ENCODE peak calls at places on chromosome 20, in five cellular contexts. One of them, this sample, is unnamed.

GRCh38 chr20:8627386-8628030 is 441.4 kb upstream of the PLCB4 start:
- DNase-seq in body of pancreas: no peak
- DNase-seq in ovary: no peak
- DNase-seq in AG09309: no peak
- DNase-seq in breast epithelium: no peak
- DNase-seq in this sample: peak

GRCh38 chr20:19812696-19813095 is 54.6 kb downstream of the RIN2 start:
- DNase-seq in body of pancreas: no peak
- DNase-seq in ovary: no peak
- DNase-seq in breast epithelium: no peak
- DNase-seq in AG09309: no peak
- DNase-seq in this sample: no peak

GRCh38 chr20:44656447-44656846 is 4.9 kb upstream of the ADA start:
- DNase-seq in body of pancreas: no peak
- DNase-seq in ovary: no peak
- DNase-seq in AG09309: no peak
- DNase-seq in breast epithelium: no peak
- DNase-seq in this sample: no peak

GRCh38 chr20:64082126-64082638 is 2.0 kb downstream of the LKAAEAR1 start:
- DNase-seq in body of pancreas: no peak
- DNase-seq in breast epithelium: no peak
- DNase-seq in AG09309: no peak
- DNase-seq in ovary: no peak
- DNase-seq in this sample: no peak

GRCh38 chr20:2806351-2806701 is 5.9 kb upstream of the CPXM1 start:
- DNase-seq in breast epithelium: no peak
- DNase-seq in ovary: no peak
- DNase-seq in body of pancreas: no peak
- DNase-seq in AG09309: no peak
- DNase-seq in this sample: no peak

GRCh38 chr20:24722586-24722985 is 226.5 kb upstream of the CST7 start:
- DNase-seq in breast epithelium: no peak
- DNase-seq in body of pancreas: no peak
- DNase-seq in AG09309: no peak
- DNase-seq in ovary: no peak
- DNase-seq in this sample: no peak

GRCh38 chr20:44279228-44279627 is 31.8 kb downstream of the FITM2 start:
- DNase-seq in body of pancreas: no peak
- DNase-seq in AG09309: peak
- DNase-seq in breast epithelium: no peak
- DNase-seq in ovary: peak
- DNase-seq in this sample: peak

GRCh38 chr20:36784116-36784515 is 10.6 kb upstream of the DSN1 start:
- DNase-seq in ovary: no peak
- DNase-seq in AG09309: no peak
- DNase-seq in body of pancreas: no peak
- DNase-seq in breast epithelium: no peak
- DNase-seq in this sample: no peak

GRCh38 chr20:61879694-61880093 is 186.0 kb downstream of the TAF4 start:
- DNase-seq in ovary: no peak
- DNase-seq in breast epithelium: no peak
- DNase-seq in AG09309: no peak
- DNase-seq in body of pancreas: no peak
- DNase-seq in this sample: no peak
- TF ChIP-seq CTCF in ovary: no peak
- TF ChIP-seq CTCF in breast epithelium: no peak
- TF ChIP-seq CTCF in AG09309: no peak
- TF ChIP-seq CTCF in body of pancreas: no peak
- TF ChIP-seq CTCF in this sample: no peak

GRCh38 chr20:10910535-10911239 is 236.9 kb upstream of the JAG1 start:
- DNase-seq in body of pancreas: peak
- DNase-seq in ovary: no peak
- DNase-seq in breast epithelium: no peak
- DNase-seq in AG09309: no peak
- DNase-seq in this sample: no peak
- TF ChIP-seq CTCF in body of pancreas: peak
- TF ChIP-seq CTCF in ovary: no peak
- TF ChIP-seq CTCF in breast epithelium: no peak
- TF ChIP-seq CTCF in AG09309: no peak
- TF ChIP-seq CTCF in this sample: peak

GRCh38 chr20:60453847-60454246 is 495.6 kb downstream of the CDH26 start:
- DNase-seq in breast epithelium: no peak
- DNase-seq in ovary: no peak
- DNase-seq in AG09309: no peak
- DNase-seq in body of pancreas: no peak
- DNase-seq in this sample: no peak
- TF ChIP-seq CTCF in breast epithelium: no peak
- TF ChIP-seq CTCF in ovary: no peak
- TF ChIP-seq CTCF in AG09309: no peak
- TF ChIP-seq CTCF in body of pancreas: no peak
- TF ChIP-seq CTCF in this sample: no peak

GRCh38 chr20:58245181-58245891 is 16.9 kb upstream of the ANKRD60 start:
- DNase-seq in body of pancreas: no peak
- DNase-seq in breast epithelium: no peak
- DNase-seq in AG09309: no peak
- DNase-seq in ovary: no peak
- DNase-seq in this sample: no peak

GRCh38 chr20:58243653-58244410 is 15.4 kb upstream of the ANKRD60 start:
- DNase-seq in AG09309: no peak
- DNase-seq in breast epithelium: no peak
- DNase-seq in ovary: no peak
- DNase-seq in body of pancreas: no peak
- DNase-seq in this sample: no peak

GRCh38 chr20:58244517-58245030 is 16.1 kb upstream of the ANKRD60 start:
- DNase-seq in breast epithelium: no peak
- DNase-seq in ovary: no peak
- DNase-seq in AG09309: no peak
- DNase-seq in body of pancreas: no peak
- DNase-seq in this sample: no peak

GRCh38 chr20:58245931-58246330 is 17.5 kb upstream of the ANKRD60 start:
- DNase-seq in body of pancreas: no peak
- DNase-seq in ovary: no peak
- DNase-seq in breast epithelium: no peak
- DNase-seq in AG09309: no peak
- DNase-seq in this sample: no peak

GRCh38 chr20:58246346-58246745 is 17.9 kb upstream of the ANKRD60 start:
- DNase-seq in AG09309: no peak
- DNase-seq in body of pancreas: no peak
- DNase-seq in ovary: no peak
- DNase-seq in breast epithelium: no peak
- DNase-seq in this sample: no peak
- TF ChIP-seq CTCF in AG09309: peak
- TF ChIP-seq CTCF in body of pancreas: no peak
- TF ChIP-seq CTCF in ovary: peak
- TF ChIP-seq CTCF in breast epithelium: no peak
- TF ChIP-seq CTCF in this sample: peak

DNA sequence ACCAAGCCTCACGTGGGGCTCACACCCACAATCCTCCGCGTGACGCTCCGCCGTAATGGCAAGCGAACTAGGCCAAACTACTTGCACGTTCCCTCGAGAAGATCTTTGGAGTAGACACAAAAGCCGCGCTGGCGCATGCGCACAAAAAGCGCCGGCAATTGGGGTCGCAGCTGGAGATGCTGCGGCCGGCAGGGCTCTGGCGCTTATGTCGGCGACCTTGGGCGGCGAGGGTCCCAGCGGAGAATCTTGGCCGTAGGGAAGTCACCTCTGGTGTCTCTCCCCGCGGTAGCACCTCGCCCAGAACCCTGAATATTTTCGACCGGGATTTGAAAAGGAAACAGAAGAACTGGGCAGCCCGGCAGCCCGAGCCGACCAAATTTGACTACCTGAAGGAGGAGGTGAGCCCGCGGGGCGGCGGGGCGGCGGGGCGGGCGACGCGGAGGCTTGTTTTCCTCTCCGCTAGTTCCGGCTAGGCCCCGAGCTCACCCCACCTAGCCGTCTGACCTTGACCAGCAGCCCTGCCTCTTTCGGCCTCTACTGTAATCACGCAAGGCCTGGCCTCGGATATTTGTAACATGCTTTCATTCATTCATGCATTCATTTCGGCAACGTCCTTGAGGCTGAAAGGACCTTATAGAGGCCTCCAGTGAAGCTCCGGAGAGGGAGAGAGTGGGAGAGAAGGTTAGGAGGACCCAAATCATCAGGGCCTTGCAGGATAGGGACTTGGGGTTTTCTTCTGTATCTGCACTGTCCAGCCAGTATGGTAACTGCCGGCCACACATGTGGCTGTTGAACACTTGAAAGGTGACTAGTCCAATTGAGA is at the start of the genes ESF1 and NDUFAF5:
- DNase-seq in body of pancreas: peak
- DNase-seq in ovary: peak
- DNase-seq in AG09309: peak
- DNase-seq in breast epithelium: peak
- DNase-seq in this sample: peak
- TF ChIP-seq CTCF in body of pancreas: no peak
- TF ChIP-seq CTCF in ovary: peak
- TF ChIP-seq CTCF in AG09309: no peak
- TF ChIP-seq CTCF in breast epithelium: no peak
- TF ChIP-seq CTCF in this sample: no peak

GRCh38 chr20:50320910-50321796 is 130.5 kb downstream of the CEBPB start:
- DNase-seq in AG09309: no peak
- DNase-seq in ovary: peak
- DNase-seq in breast epithelium: peak
- DNase-seq in body of pancreas: peak
- DNase-seq in this sample: peak
- TF ChIP-seq CTCF in AG09309: no peak
- TF ChIP-seq CTCF in ovary: no peak
- TF ChIP-seq CTCF in breast epithelium: no peak
- TF ChIP-seq CTCF in body of pancreas: no peak
- TF ChIP-seq CTCF in this sample: no peak

GRCh38 chr20:23047001-23047737 is 2.3 kb downstream of the THBD start:
- DNase-seq in breast epithelium: no peak
- DNase-seq in ovary: no peak
- DNase-seq in body of pancreas: no peak
- DNase-seq in AG09309: no peak
- DNase-seq in this sample: no peak

GRCh38 chr20:23046431-23046830 is 3.0 kb downstream of the THBD start:
- DNase-seq in ovary: no peak
- DNase-seq in body of pancreas: no peak
- DNase-seq in breast epithelium: no peak
- DNase-seq in AG09309: no peak
- DNase-seq in this sample: no peak

GRCh38 chr20:23048283-23049200 is 930 bp downstream of the THBD start:
- DNase-seq in ovary: no peak
- DNase-seq in breast epithelium: no peak
- DNase-seq in AG09309: no peak
- DNase-seq in body of pancreas: peak
- DNase-seq in this sample: peak

GRCh38 chr20:23049201-23049932 is at the start of gene THBD:
- DNase-seq in body of pancreas: peak
- DNase-seq in breast epithelium: no peak
- DNase-seq in AG09309: no peak
- DNase-seq in ovary: peak
- DNase-seq in this sample: peak

DNA sequence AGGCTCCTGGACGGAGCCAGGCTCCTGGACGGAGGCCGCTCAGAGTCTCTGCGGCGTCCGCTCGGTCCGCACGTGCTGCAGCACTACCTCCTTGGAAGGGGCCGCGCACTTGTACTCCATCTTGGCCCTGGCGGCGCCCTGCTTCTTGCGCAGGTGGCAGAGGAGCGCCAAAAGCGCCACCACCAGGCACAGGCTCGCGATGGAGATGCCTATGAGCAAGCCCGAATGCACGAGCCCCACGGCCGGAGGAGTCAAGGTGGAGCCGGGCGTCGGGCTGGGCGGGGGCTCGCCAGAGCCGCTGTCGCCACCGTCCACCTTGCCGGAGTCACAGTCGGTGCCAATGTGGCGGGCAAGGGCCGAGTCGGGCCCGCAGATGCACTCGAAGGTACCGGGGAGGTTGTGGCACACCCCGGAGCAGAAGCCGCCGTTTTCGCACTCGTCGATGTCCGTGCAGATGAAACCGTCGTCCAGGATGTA is 1.7 kb downstream of the THBD start:
- DNase-seq in breast epithelium: no peak
- DNase-seq in AG09309: no peak
- DNase-seq in ovary: no peak
- DNase-seq in body of pancreas: peak
- DNase-seq in this sample: no peak
- TF ChIP-seq CTCF in breast epithelium: no peak
- TF ChIP-seq CTCF in AG09309: no peak
- TF ChIP-seq CTCF in ovary: no peak
- TF ChIP-seq CTCF in body of pancreas: no peak
- TF ChIP-seq CTCF in this sample: no peak

DNA sequence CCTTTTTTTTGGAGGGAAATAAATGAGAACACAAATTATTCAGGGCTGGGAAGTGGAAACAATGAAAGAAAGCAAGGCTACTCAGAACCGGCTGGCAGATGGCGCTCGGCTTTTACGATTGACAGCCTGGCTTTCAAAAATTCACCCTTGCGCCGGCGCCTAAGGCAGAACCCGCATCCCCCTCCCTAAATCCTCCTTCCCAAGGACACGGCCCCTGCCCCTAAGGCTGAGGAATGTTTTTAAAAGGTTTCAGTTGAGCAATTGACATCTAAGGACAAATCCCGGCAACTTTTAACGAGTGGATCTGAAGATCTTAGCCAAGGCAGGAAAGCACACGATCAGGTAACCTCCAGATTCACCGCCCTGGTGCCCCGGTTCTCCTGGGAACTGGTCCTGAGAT is 16.3 kb downstream of the GNAS start:
- DNase-seq in ovary: peak
- DNase-seq in AG09309: no peak
- DNase-seq in body of pancreas: no peak
- DNase-seq in breast epithelium: no peak
- DNase-seq in this sample: no peak
- TF ChIP-seq CTCF in ovary: no peak
- TF ChIP-seq CTCF in AG09309: peak
- TF ChIP-seq CTCF in body of pancreas: no peak
- TF ChIP-seq CTCF in breast epithelium: peak
- TF ChIP-seq CTCF in this sample: no peak

This sample was measured in fibroblast of villous mesenchyme.